ENCODE peak calls at places on chromosomes 6 and 20, in eight cellular contexts. One of them, this sample, is unnamed.

GRCh38 chr6:84065718-84066290 is 32.2 kb downstream of the MRAP2 start:
- DNase-seq in progenitor cell of endocrine pancreas: no peak
- DNase-seq in foreskin fibroblast: peak; percentile 48
- DNase-seq in PC-3: peak; percentile 25
- DNase-seq in AG09309: peak; percentile 72
- DNase-seq in upper lobe of right lung: no peak
- DNase-seq in heart right ventricle: no peak
- DNase-seq in GM12865: peak; percentile 15
- DNase-seq in this sample: no peak

GRCh38 chr6:47621838-47622449 is 76.4 kb upstream of the ADGRF4 start:
- DNase-seq in PC-3: no peak
- DNase-seq in GM12865: no peak
- DNase-seq in upper lobe of right lung: no peak
- DNase-seq in heart right ventricle: no peak
- DNase-seq in progenitor cell of endocrine pancreas: no peak
- DNase-seq in AG09309: no peak
- DNase-seq in foreskin fibroblast: no peak
- DNase-seq in this sample: no peak

GRCh38 chr20:31608256-31608980 is 3.3 kb downstream of the ID1 start:
- DNase-seq in progenitor cell of endocrine pancreas: peak; percentile 98
- DNase-seq in upper lobe of right lung: peak; percentile 96
- DNase-seq in GM12865: no peak
- DNase-seq in heart right ventricle: peak; percentile 80
- DNase-seq in foreskin fibroblast: peak; percentile 75
- DNase-seq in AG09309: no peak
- DNase-seq in PC-3: peak; percentile 94
- DNase-seq in this sample: no peak

GRCh38 chr6:148509789-148510581 is 167.3 kb downstream of the SASH1 start:
- DNase-seq in AG09309: peak; percentile 98
- DNase-seq in progenitor cell of endocrine pancreas: no peak
- DNase-seq in foreskin fibroblast: peak; percentile 98
- DNase-seq in upper lobe of right lung: no peak
- DNase-seq in GM12865: peak; percentile 14
- DNase-seq in PC-3: no peak
- DNase-seq in heart right ventricle: peak; percentile 56
- DNase-seq in this sample: peak; percentile 46

GRCh38 chr20:62642666-62643520 is 590 bp downstream of the SLCO4A1 start:
- DNase-seq in heart right ventricle: peak; percentile 36
- DNase-seq in foreskin fibroblast: peak; percentile 61
- DNase-seq in AG09309: no peak
- DNase-seq in progenitor cell of endocrine pancreas: peak; percentile 45
- DNase-seq in PC-3: peak; percentile 32
- DNase-seq in upper lobe of right lung: no peak
- DNase-seq in GM12865: peak; percentile 58
- DNase-seq in this sample: peak; percentile 59

GRCh38 chr6:6881438-6882267 is 226.1 kb upstream of the RREB1 start:
- DNase-seq in foreskin fibroblast: no peak
- DNase-seq in GM12865: no peak
- DNase-seq in heart right ventricle: no peak
- DNase-seq in AG09309: no peak
- DNase-seq in upper lobe of right lung: no peak
- DNase-seq in PC-3: no peak
- DNase-seq in progenitor cell of endocrine pancreas: no peak
- DNase-seq in this sample: no peak

GRCh38 chr6:50849781-50850180 is 31.1 kb downstream of the TFAP2B start:
- DNase-seq in upper lobe of right lung: no peak
- DNase-seq in AG09309: no peak
- DNase-seq in GM12865: no peak
- DNase-seq in heart right ventricle: no peak
- DNase-seq in foreskin fibroblast: no peak
- DNase-seq in progenitor cell of endocrine pancreas: no peak
- DNase-seq in PC-3: no peak
- DNase-seq in this sample: no peak

GRCh38 chr20:19813839-19814238 is 55.8 kb downstream of the RIN2 start:
- DNase-seq in AG09309: no peak
- DNase-seq in PC-3: no peak
- DNase-seq in progenitor cell of endocrine pancreas: no peak
- DNase-seq in foreskin fibroblast: peak; percentile 39
- DNase-seq in upper lobe of right lung: no peak
- DNase-seq in GM12865: no peak
- DNase-seq in heart right ventricle: no peak
- DNase-seq in this sample: no peak

GRCh38 chr6:101080597-101080996 is 199.5 kb upstream of the ASCC3 start:
- DNase-seq in heart right ventricle: no peak
- DNase-seq in foreskin fibroblast: peak; percentile 73
- DNase-seq in upper lobe of right lung: no peak
- DNase-seq in GM12865: no peak
- DNase-seq in AG09309: peak; percentile 3
- DNase-seq in progenitor cell of endocrine pancreas: no peak
- DNase-seq in PC-3: peak; percentile 89
- DNase-seq in this sample: no peak

GRCh38 chr6:28775405-28776129 is 148.2 kb downstream of the TRIM27 start:
- DNase-seq in AG09309: no peak
- DNase-seq in foreskin fibroblast: no peak
- DNase-seq in PC-3: no peak
- DNase-seq in upper lobe of right lung: no peak
- DNase-seq in progenitor cell of endocrine pancreas: no peak
- DNase-seq in GM12865: no peak
- DNase-seq in heart right ventricle: no peak
- DNase-seq in this sample: no peak

GRCh38 chr6:125804264-125804663 is 13.5 kb downstream of the NCOA7 start:
- DNase-seq in AG09309: no peak
- DNase-seq in PC-3: no peak
- DNase-seq in progenitor cell of endocrine pancreas: no peak
- DNase-seq in foreskin fibroblast: no peak
- DNase-seq in GM12865: peak; percentile 75
- DNase-seq in heart right ventricle: no peak
- DNase-seq in upper lobe of right lung: no peak
- DNase-seq in this sample: peak; percentile 31

GRCh38 chr6:169398342-169399105 is 144.9 kb upstream of the THBS2 start:
- DNase-seq in GM12865: no peak
- DNase-seq in upper lobe of right lung: no peak
- DNase-seq in progenitor cell of endocrine pancreas: no peak
- DNase-seq in AG09309: no peak
- DNase-seq in foreskin fibroblast: peak; percentile 74
- DNase-seq in heart right ventricle: no peak
- DNase-seq in PC-3: no peak
- DNase-seq in this sample: no peak

GRCh38 chr20:51036226-51036625 is 13.3 kb upstream of the KCNG1 start:
- DNase-seq in heart right ventricle: no peak
- DNase-seq in progenitor cell of endocrine pancreas: no peak
- DNase-seq in upper lobe of right lung: peak; percentile 21
- DNase-seq in AG09309: no peak
- DNase-seq in GM12865: no peak
- DNase-seq in foreskin fibroblast: peak; percentile 44
- DNase-seq in PC-3: no peak
- DNase-seq in this sample: no peak

GRCh38 chr6:128808856-128809255 is 74.1 kb upstream of the LAMA2 start:
- DNase-seq in foreskin fibroblast: no peak
- DNase-seq in heart right ventricle: no peak
- DNase-seq in GM12865: no peak
- DNase-seq in upper lobe of right lung: no peak
- DNase-seq in PC-3: no peak
- DNase-seq in AG09309: no peak
- DNase-seq in progenitor cell of endocrine pancreas: no peak
- DNase-seq in this sample: no peak

GRCh38 chr6:123994891-123995635 is 191.4 kb downstream of the NKAIN2 start:
- DNase-seq in PC-3: no peak
- DNase-seq in upper lobe of right lung: no peak
- DNase-seq in AG09309: no peak
- DNase-seq in progenitor cell of endocrine pancreas: no peak
- DNase-seq in GM12865: no peak
- DNase-seq in foreskin fibroblast: no peak
- DNase-seq in heart right ventricle: no peak
- DNase-seq in this sample: no peak

GRCh38 chr6:156421933-156422332 is 355.2 kb upstream of the ARID1B start:
- DNase-seq in GM12865: no peak
- DNase-seq in upper lobe of right lung: no peak
- DNase-seq in foreskin fibroblast: peak; percentile 8
- DNase-seq in AG09309: no peak
- DNase-seq in progenitor cell of endocrine pancreas: no peak
- DNase-seq in heart right ventricle: no peak
- DNase-seq in PC-3: peak; percentile 59
- DNase-seq in this sample: no peak

GRCh38 chr6:154292066-154292465 is 64.5 kb downstream of the IPCEF1 start:
- DNase-seq in progenitor cell of endocrine pancreas: no peak
- DNase-seq in PC-3: peak; percentile 59
- DNase-seq in heart right ventricle: no peak
- DNase-seq in GM12865: no peak
- DNase-seq in foreskin fibroblast: peak; percentile 30
- DNase-seq in upper lobe of right lung: no peak
- DNase-seq in AG09309: no peak
- DNase-seq in this sample: no peak

GRCh38 chr6:30238178-30238795 is 25.1 kb upstream of the TRIM26 start:
- DNase-seq in progenitor cell of endocrine pancreas: no peak
- DNase-seq in AG09309: no peak
- DNase-seq in foreskin fibroblast: peak; percentile 46
- DNase-seq in upper lobe of right lung: no peak
- DNase-seq in GM12865: peak; percentile 48
- DNase-seq in heart right ventricle: no peak
- DNase-seq in PC-3: peak; percentile 71
- DNase-seq in this sample: peak; percentile 49

DNA sequence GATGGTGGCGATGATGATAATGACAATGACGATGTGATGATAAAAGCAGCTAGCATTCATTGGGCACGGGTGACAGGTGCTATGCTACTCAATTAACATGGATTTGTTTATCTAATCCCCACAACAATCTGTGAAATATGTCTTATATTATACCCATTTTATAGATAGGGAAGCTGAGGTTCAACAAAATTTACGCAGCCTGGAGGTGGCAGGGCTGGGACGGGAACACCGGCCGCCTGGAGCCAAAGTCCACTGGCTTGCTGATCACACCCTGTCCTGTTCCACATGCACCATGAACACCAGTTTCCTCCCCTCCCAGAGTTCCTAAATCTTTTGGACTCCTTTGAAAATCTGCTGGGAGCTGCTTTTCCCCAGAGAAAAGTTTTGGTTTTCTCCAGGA is 23.0 kb downstream of the RIMS4 start:
- DNase-seq in progenitor cell of endocrine pancreas: no peak
- DNase-seq in heart right ventricle: no peak
- DNase-seq in AG09309: no peak
- DNase-seq in PC-3: no peak
- DNase-seq in GM12865: no peak
- DNase-seq in upper lobe of right lung: no peak
- DNase-seq in foreskin fibroblast: no peak
- DNase-seq in this sample: no peak
- TF ChIP-seq CTCF in progenitor cell of endocrine pancreas: no peak
- TF ChIP-seq CTCF in heart right ventricle: no peak
- TF ChIP-seq CTCF in AG09309: no peak
- TF ChIP-seq CTCF in PC-3: no peak
- TF ChIP-seq CTCF in GM12865: no peak
- TF ChIP-seq CTCF in upper lobe of right lung: no peak
- TF ChIP-seq CTCF in foreskin fibroblast: no peak
- TF ChIP-seq CTCF in this sample: no peak

GRCh38 chr6:13500264-13500663 is 12.9 kb upstream of the GFOD1 start:
- DNase-seq in upper lobe of right lung: no peak
- DNase-seq in progenitor cell of endocrine pancreas: no peak
- DNase-seq in heart right ventricle: no peak
- DNase-seq in GM12865: no peak
- DNase-seq in PC-3: peak; percentile 49
- DNase-seq in foreskin fibroblast: no peak
- DNase-seq in AG09309: no peak
- DNase-seq in this sample: no peak

GRCh38 chr6:13505345-13505734 is 17.9 kb upstream of the GFOD1 start:
- DNase-seq in GM12865: no peak
- DNase-seq in AG09309: no peak
- DNase-seq in progenitor cell of endocrine pancreas: no peak
- DNase-seq in foreskin fibroblast: no peak
- DNase-seq in PC-3: no peak
- DNase-seq in heart right ventricle: no peak
- DNase-seq in upper lobe of right lung: no peak
- DNase-seq in this sample: no peak

GRCh38 chr6:13508711-13509705 is 21.6 kb upstream of the GFOD1 start:
- DNase-seq in PC-3: peak; percentile 56
- DNase-seq in progenitor cell of endocrine pancreas: no peak
- DNase-seq in foreskin fibroblast: peak; percentile 66
- DNase-seq in heart right ventricle: no peak
- DNase-seq in GM12865: no peak
- DNase-seq in AG09309: peak; percentile 86
- DNase-seq in upper lobe of right lung: no peak
- DNase-seq in this sample: no peak

GRCh38 chr6:13507306-13507855 is 20.0 kb upstream of the GFOD1 start:
- DNase-seq in upper lobe of right lung: no peak
- DNase-seq in PC-3: no peak
- DNase-seq in GM12865: no peak
- DNase-seq in heart right ventricle: no peak
- DNase-seq in foreskin fibroblast: no peak
- DNase-seq in AG09309: no peak
- DNase-seq in progenitor cell of endocrine pancreas: no peak
- DNase-seq in this sample: no peak

GRCh38 chr6:13504611-13505344 is 17.4 kb upstream of the GFOD1 start:
- DNase-seq in foreskin fibroblast: no peak
- DNase-seq in PC-3: no peak
- DNase-seq in heart right ventricle: no peak
- DNase-seq in progenitor cell of endocrine pancreas: no peak
- DNase-seq in upper lobe of right lung: no peak
- DNase-seq in AG09309: no peak
- DNase-seq in GM12865: no peak
- DNase-seq in this sample: no peak
- TF ChIP-seq CTCF in foreskin fibroblast: no peak
- TF ChIP-seq CTCF in PC-3: no peak
- TF ChIP-seq CTCF in heart right ventricle: no peak
- TF ChIP-seq CTCF in progenitor cell of endocrine pancreas: no peak
- TF ChIP-seq CTCF in upper lobe of right lung: no peak
- TF ChIP-seq CTCF in AG09309: no peak
- TF ChIP-seq CTCF in GM12865: no peak
- TF ChIP-seq CTCF in this sample: no peak

DNA sequence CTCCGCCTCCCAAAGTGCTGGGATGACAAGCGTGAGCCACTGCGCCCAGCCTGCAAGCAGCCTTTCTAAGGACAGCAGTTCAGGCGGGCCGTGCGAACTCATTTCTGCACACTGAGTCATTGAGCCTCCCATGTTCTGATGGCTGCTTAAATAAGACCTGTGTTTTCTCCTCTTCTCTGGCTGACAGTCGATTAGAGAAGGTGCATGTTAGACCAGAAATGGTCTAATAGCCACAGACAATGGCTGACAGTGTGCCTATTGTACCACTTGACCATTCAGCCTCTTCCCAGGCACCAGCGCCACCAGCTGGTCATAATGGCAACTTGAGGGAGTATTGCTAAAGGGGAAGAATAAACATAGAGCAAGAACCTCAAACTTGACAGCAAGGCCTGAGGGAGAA is 6.2 kb downstream of the CST11 start:
- DNase-seq in GM12865: peak; percentile 59
- DNase-seq in upper lobe of right lung: no peak
- DNase-seq in heart right ventricle: peak; percentile 49
- DNase-seq in PC-3: peak; percentile 60
- DNase-seq in progenitor cell of endocrine pancreas: peak; percentile 26
- DNase-seq in AG09309: no peak
- DNase-seq in foreskin fibroblast: peak; percentile 25
- DNase-seq in this sample: peak; percentile 62
- TF ChIP-seq CTCF in GM12865: peak; percentile 64
- TF ChIP-seq CTCF in upper lobe of right lung: peak; percentile 52
- TF ChIP-seq CTCF in heart right ventricle: peak; percentile 34
- TF ChIP-seq CTCF in PC-3: peak; percentile 69
- TF ChIP-seq CTCF in progenitor cell of endocrine pancreas: peak; percentile 52
- TF ChIP-seq CTCF in AG09309: peak; percentile 40
- TF ChIP-seq CTCF in foreskin fibroblast: peak; percentile 36
- TF ChIP-seq CTCF in this sample: peak; percentile 66

GRCh38 chr6:109383438-109383940 is 1.2 kb upstream of the CD164 start:
- DNase-seq in upper lobe of right lung: no peak
- DNase-seq in progenitor cell of endocrine pancreas: no peak
- DNase-seq in foreskin fibroblast: no peak
- DNase-seq in AG09309: no peak
- DNase-seq in PC-3: no peak
- DNase-seq in heart right ventricle: no peak
- DNase-seq in GM12865: no peak
- DNase-seq in this sample: no peak
- TF ChIP-seq CTCF in upper lobe of right lung: no peak
- TF ChIP-seq CTCF in progenitor cell of endocrine pancreas: no peak
- TF ChIP-seq CTCF in foreskin fibroblast: no peak
- TF ChIP-seq CTCF in AG09309: no peak
- TF ChIP-seq CTCF in PC-3: no peak
- TF ChIP-seq CTCF in heart right ventricle: no peak
- TF ChIP-seq CTCF in GM12865: no peak
- TF ChIP-seq CTCF in this sample: no peak